ENCODE peak calls at places on chromosomes 7 and 10, in six cellular contexts. One of them, this sample, is unnamed.

GRCh38 chr7:138837627-138838026 is 39.6 kb upstream of the ATP6V0A4 start:
- DNase-seq in upper lobe of left lung: no peak
- DNase-seq in OCI-M1: no peak
- DNase-seq in effector memory CD8-positive, alpha-beta T cell: no peak
- DNase-seq in GM23338: no peak
- DNase-seq in OCI-LY7: no peak
- DNase-seq in this sample: no peak

GRCh38 chr10:89853796-89854195 is 152.4 kb downstream of the KIF20B start:
- DNase-seq in GM23338: peak; percentile 87
- DNase-seq in effector memory CD8-positive, alpha-beta T cell: no peak
- DNase-seq in upper lobe of left lung: peak; percentile 74
- DNase-seq in OCI-LY7: no peak
- DNase-seq in OCI-M1: no peak
- DNase-seq in this sample: peak; percentile 84

GRCh38 chr10:34558093-34558492 is 257.0 kb downstream of the PARD3 start:
- DNase-seq in effector memory CD8-positive, alpha-beta T cell: no peak
- DNase-seq in upper lobe of left lung: no peak
- DNase-seq in GM23338: no peak
- DNase-seq in OCI-LY7: no peak
- DNase-seq in OCI-M1: no peak
- DNase-seq in this sample: no peak

GRCh38 chr10:104577861-104578480 is 63.1 kb upstream of the SORCS3 start:
- DNase-seq in OCI-M1: peak; percentile 57
- DNase-seq in OCI-LY7: no peak
- DNase-seq in effector memory CD8-positive, alpha-beta T cell: no peak
- DNase-seq in upper lobe of left lung: no peak
- DNase-seq in GM23338: peak; percentile 71
- DNase-seq in this sample: peak; percentile 34

GRCh38 chr7:105794741-105795729 is 81.4 kb downstream of the ATXN7L1 start:
- DNase-seq in effector memory CD8-positive, alpha-beta T cell: no peak
- DNase-seq in OCI-LY7: no peak
- DNase-seq in GM23338: no peak
- DNase-seq in upper lobe of left lung: no peak
- DNase-seq in OCI-M1: no peak
- DNase-seq in this sample: no peak

GRCh38 chr7:91126762-91127161 is 137.5 kb upstream of the FZD1 start:
- DNase-seq in OCI-LY7: no peak
- DNase-seq in upper lobe of left lung: no peak
- DNase-seq in effector memory CD8-positive, alpha-beta T cell: no peak
- DNase-seq in GM23338: peak; percentile 66
- DNase-seq in OCI-M1: no peak
- DNase-seq in this sample: peak; percentile 1

GRCh38 chr7:28165971-28166955 is 14.3 kb downstream of the JAZF1 start:
- DNase-seq in effector memory CD8-positive, alpha-beta T cell: no peak
- DNase-seq in OCI-M1: no peak
- DNase-seq in upper lobe of left lung: no peak
- DNase-seq in GM23338: no peak
- DNase-seq in OCI-LY7: no peak
- DNase-seq in this sample: no peak

GRCh38 chr10:121077331-121077730 is 226.2 kb downstream of the WDR11 start:
- DNase-seq in OCI-M1: no peak
- DNase-seq in OCI-LY7: no peak
- DNase-seq in upper lobe of left lung: no peak
- DNase-seq in effector memory CD8-positive, alpha-beta T cell: no peak
- DNase-seq in GM23338: peak; percentile 8
- DNase-seq in this sample: no peak

GRCh38 chr10:50275650-50276235 is 24.4 kb upstream of the ASAH2 start:
- DNase-seq in OCI-LY7: peak; percentile 49
- DNase-seq in effector memory CD8-positive, alpha-beta T cell: peak; percentile 15
- DNase-seq in GM23338: peak; percentile 51
- DNase-seq in OCI-M1: peak; percentile 85
- DNase-seq in upper lobe of left lung: no peak
- DNase-seq in this sample: peak; percentile 20

GRCh38 chr7:116801092-116801710 is 61.2 kb upstream of the CAPZA2 start:
- DNase-seq in effector memory CD8-positive, alpha-beta T cell: no peak
- DNase-seq in OCI-LY7: no peak
- DNase-seq in upper lobe of left lung: no peak
- DNase-seq in OCI-M1: no peak
- DNase-seq in GM23338: no peak
- DNase-seq in this sample: no peak

GRCh38 chr7:80453699-80454340 is 58.0 kb downstream of the GNAT3 start:
- DNase-seq in OCI-M1: peak; percentile 82
- DNase-seq in GM23338: peak; percentile 31
- DNase-seq in upper lobe of left lung: no peak
- DNase-seq in OCI-LY7: peak; percentile 8
- DNase-seq in effector memory CD8-positive, alpha-beta T cell: no peak
- DNase-seq in this sample: peak; percentile 1

GRCh38 chr7:128110641-128111365 is 79.6 kb upstream of the LRRC4 start:
- DNase-seq in effector memory CD8-positive, alpha-beta T cell: no peak
- DNase-seq in upper lobe of left lung: no peak
- DNase-seq in OCI-M1: no peak
- DNase-seq in GM23338: no peak
- DNase-seq in OCI-LY7: peak; percentile 72
- DNase-seq in this sample: no peak

GRCh38 chr7:99793443-99793842 is 9.5 kb upstream of the CYP3A4 start:
- DNase-seq in OCI-LY7: no peak
- DNase-seq in effector memory CD8-positive, alpha-beta T cell: no peak
- DNase-seq in GM23338: no peak
- DNase-seq in upper lobe of left lung: no peak
- DNase-seq in OCI-M1: peak; percentile 37
- DNase-seq in this sample: no peak

GRCh38 chr7:43956022-43956421 is 29.8 kb downstream of the UBE2D4 start:
- DNase-seq in OCI-M1: no peak
- DNase-seq in upper lobe of left lung: no peak
- DNase-seq in effector memory CD8-positive, alpha-beta T cell: no peak
- DNase-seq in OCI-LY7: peak; percentile 60
- DNase-seq in GM23338: no peak
- DNase-seq in this sample: no peak

GRCh38 chr7:153301908-153302307 is 542.4 kb downstream of the ACTR3B start:
- DNase-seq in upper lobe of left lung: no peak
- DNase-seq in GM23338: no peak
- DNase-seq in effector memory CD8-positive, alpha-beta T cell: no peak
- DNase-seq in OCI-LY7: no peak
- DNase-seq in OCI-M1: no peak
- DNase-seq in this sample: no peak

GRCh38 chr7:1149351-1149794 is 10.6 kb downstream of the ZFAND2A start:
- DNase-seq in effector memory CD8-positive, alpha-beta T cell: no peak
- DNase-seq in OCI-M1: no peak
- DNase-seq in upper lobe of left lung: peak; percentile 55
- DNase-seq in OCI-LY7: no peak
- DNase-seq in GM23338: no peak
- DNase-seq in this sample: no peak

This sample was measured in H7.